ENCODE peak calls at places on chromosomes 11 and 22, in eight cellular contexts. Y is fibroblast of lung, N is activated gamma-delta T cell treated with Interleukin-2 at 50 U/mL for 16 hours, A is choroid plexus epithelial cell, H is RWPE1, E is amniotic stem cell, T is aorta, Z is AG09319. X is an unnamed sample.

GRCh38 chr11:68371176-68372041 is 59.0 kb downstream of the LRP5 start:
- DNase-seq in E (no peak), N (no peak), A (no peak), T (no peak), H (no peak), Y (no peak), Z (no peak), X (no peak)

GRCh38 chr11:124198852-124199389 is 15.8 kb downstream of the OR10D3 start:
- DNase-seq in Y (no peak), Z (no peak), H (no peak), E (no peak), A (no peak), N (no peak), T (no peak), X (no peak)

GRCh38 chr11:69368119-69368880 is 74.3 kb downstream of the MYEOV start:
- DNase-seq in Z (no peak), Y (no peak), A (no peak), H (peak; percentile 58), E (no peak), T (no peak), N (no peak), X (no peak)

GRCh38 chr11:68044898-68045351 is 6.1 kb downstream of the TCIRG1 start:
- DNase-seq in A (no peak), H (no peak), E (no peak), Z (no peak), Y (no peak), N (no peak), T (no peak), X (no peak)

GRCh38 chr11:26188559-26188958 is 143.4 kb upstream of the ANO3 start:
- DNase-seq in H (no peak), N (no peak), A (peak; percentile 56), T (no peak), Y (peak; percentile 77), Z (no peak), E (peak; percentile 18), X (no peak)

GRCh38 chr11:100624346-100624745 is 62.7 kb upstream of the ARHGAP42 start:
- DNase-seq in Z (no peak), T (no peak), H (no peak), A (peak; percentile 47), N (no peak), E (no peak), Y (no peak), X (no peak)

GRCh38 chr22:43148581-43148980 is 2.8 kb upstream of the TSPO start:
- DNase-seq in Z (no peak), H (no peak), N (no peak), Y (no peak), A (no peak), T (peak; percentile 63), E (no peak), X (no peak)

GRCh38 chr11:125141686-125142535 is 22.6 kb upstream of the PKNOX2 start:
- DNase-seq in Z (no peak), N (peak; percentile 62), T (peak; percentile 57), H (peak; percentile 55), Y (peak; percentile 35), A (peak; percentile 35), E (no peak), X (peak; percentile 21)

GRCh38 chr11:69212121-69213110 is 56.7 kb downstream of the SMIM38 start:
- DNase-seq in T (no peak), H (no peak), Y (no peak), E (no peak), N (no peak), Z (no peak), A (peak; percentile 19), X (no peak)

GRCh38 chr11:44912270-44912987 is 38.3 kb downstream of the TP53I11 start:
- DNase-seq in E (no peak), H (no peak), N (no peak), T (no peak), Y (no peak), Z (no peak), A (no peak), X (no peak)

GRCh38 chr11:46444305-46444704 is 52.7 kb upstream of the CHRM4 start:
- DNase-seq in A (no peak), H (no peak), Y (no peak), N (no peak), T (no peak), Z (no peak), E (no peak), X (no peak)

GRCh38 chr22:22913989-22914388 is 26.4 kb downstream of the IGLL5 start:
- DNase-seq in A (no peak), N (no peak), Z (no peak), H (no peak), Y (no peak), E (no peak), T (no peak), X (no peak)

GRCh38 chr22:30754971-30755759 is 60.5 kb downstream of the OSBP2 start:
- DNase-seq in A (peak; percentile 92), T (no peak), E (peak; percentile 58), Y (peak; percentile 89), Z (peak; percentile 66), H (peak; percentile 70), N (peak; percentile 24), X (peak; percentile 33)

GRCh38 chr11:198236-198806 is 5.4 kb downstream of the SCGB1C1 start:
- DNase-seq in Z (no peak), Y (no peak), H (no peak), N (no peak), E (no peak), T (peak; percentile 46), A (no peak), X (no peak)

GRCh38 chr11:123221074-123221473 is 26.0 kb upstream of the CLMP start:
- DNase-seq in N (no peak), T (no peak), E (no peak), A (no peak), Z (no peak), H (no peak), Y (peak; percentile 96), X (no peak)

GRCh38 chr11:46308632-46309419 is 31.4 kb downstream of the CREB3L1 start:
- DNase-seq in H (peak; percentile 74), N (peak; percentile 61), A (peak; percentile 75), E (peak; percentile 23), Y (peak; percentile 74), T (peak; percentile 82), Z (no peak), X (peak; percentile 28)

GRCh38 chr11:46238078-46238966 is 39.1 kb upstream of the CREB3L1 start:
- DNase-seq in H (peak; percentile 54), Z (no peak), T (peak; percentile 84), A (peak; percentile 57), Y (peak; percentile 68), E (peak; percentile 36), N (peak; percentile 14), X (no peak)

GRCh38 chr11:79441159-79441875 is 487 bp upstream of the TENM4 start:
- DNase-seq in T (no peak), Z (no peak), N (no peak), H (no peak), Y (peak; percentile 55), A (no peak), E (no peak), X (no peak)

GRCh38 chr11:45669146-45669545 is 3.7 kb upstream of the CHST1 start:
- DNase-seq in Y (no peak), A (no peak), Z (no peak), T (no peak), H (no peak), N (no peak), E (no peak), X (no peak)

GRCh38 chr11:30914143-30914762 is 328.1 kb upstream of the MPPED2 start:
- DNase-seq in A (peak; percentile 79), N (peak; percentile 4), E (no peak), Z (no peak), Y (peak; percentile 65), H (peak; percentile 25), T (peak; percentile 66), X (no peak)

GRCh38 chr11:72591785-72592490 is 82.3 kb downstream of the PDE2A start:
- DNase-seq in Y (no peak), Z (no peak), E (no peak), T (no peak), N (peak; percentile 58), A (peak; percentile 25), H (no peak), X (peak; percentile 22)

GRCh38 chr11:134579709-134580634 is 167.9 kb upstream of the B3GAT1 start:
- DNase-seq in T (no peak), N (no peak), Y (no peak), Z (no peak), H (peak; percentile 18), A (no peak), E (no peak), X (no peak)

GRCh38 chr22:36775589-36775965 is 342 bp downstream of the IFT27 start:
- DNase-seq in Z (no peak), Y (peak; percentile 5), N (peak; percentile 31), H (no peak), T (peak; percentile 68), E (no peak), A (peak; percentile 22), X (peak; percentile 12)

GRCh38 chr11:97702948-97703347 is 1313.1 kb downstream of the JRKL start:
- DNase-seq in N (no peak), E (no peak), A (no peak), Z (no peak), H (no peak), T (no peak), Y (no peak), X (no peak)